ENCODE peak calls at places on chromosome 1, in six cellular contexts. N is mucosa of gallbladder; L is naive thymus-derived CD4-positive, alpha-beta T cell; F is NCI-H748 treated with DMSO at 0.1 percent for 48 hours; J is activated CD8-positive, alpha-beta memory T cell treated with anti-CD3 and anti-CD28 coated beads for 1 hour; C is foreskin fibroblast. Y is an unnamed sample.

GRCh38 chr1:27990920-27991537 is 31.3 kb downstream of the XKR8 start:
- DNase-seq in N (no peak), L (no peak), F (no peak), J (no peak), C (no peak), Y (no peak)

GRCh38 chr1:164865385-164865784 is 306.4 kb downstream of the PBX1 start:
- DNase-seq in N (no peak), L (no peak), F (no peak), J (no peak), C (no peak), Y (no peak)

GRCh38 chr1:209772116-209772515 is 12.2 kb downstream of the C1orf74 start:
- DNase-seq in N (no peak), L (no peak), F (no peak), J (no peak), C (no peak), Y (no peak)

GRCh38 chr1:38587734-38588133 is 271.8 kb downstream of the RRAGC start:
- DNase-seq in N (no peak), L (no peak), F (no peak), J (no peak), C (no peak), Y (no peak)

GRCh38 chr1:191913234-191913948 is 244.9 kb upstream of the RGS18 start:
- DNase-seq in N (no peak), L (no peak), F (no peak), J (no peak), C (no peak), Y (no peak)

GRCh38 chr1:224357626-224358124 is 996 bp downstream of the CNIH4 start:
- DNase-seq in N (no peak), L (no peak), F (no peak), J (no peak), C (peak), Y (no peak)

GRCh38 chr1:182235952-182236650 is 155.5 kb downstream of the GLUL start:
- DNase-seq in N (no peak), L (no peak), F (peak), J (no peak), C (peak), Y (no peak)

GRCh38 chr1:170495006-170495405 is 37.0 kb upstream of the GORAB start:
- DNase-seq in N (no peak), L (no peak), F (no peak), J (no peak), C (no peak), Y (no peak)

GRCh38 chr1:99481391-99481996 is 164.4 kb upstream of the PALMD start:
- DNase-seq in N (peak), L (peak), F (peak), J (no peak), C (peak), Y (peak)

GRCh38 chr1:36352910-36353878 is 29.7 kb upstream of the EVA1B start:
- DNase-seq in N (no peak), L (no peak), F (no peak), J (no peak), C (peak), Y (no peak)

GRCh38 chr1:10935241-10935640 is 77.2 kb upstream of the TARDBP start:
- DNase-seq in N (no peak), L (no peak), F (no peak), J (no peak), C (no peak), Y (no peak)

GRCh38 chr1:109931189-109931672 is 20.6 kb downstream of the CSF1 start:
- DNase-seq in N (peak), L (no peak), F (peak), J (no peak), C (peak), Y (peak)

GRCh38 chr1:1093610-1093943 is 19.5 kb upstream of the RNF223 start:
- DNase-seq in N (no peak), L (no peak), F (no peak), J (no peak), C (no peak), Y (no peak)

GRCh38 chr1:218409946-218410510 is 64.9 kb downstream of the TGFB2 start:
- DNase-seq in N (no peak), L (no peak), F (no peak), J (no peak), C (no peak), Y (no peak)

GRCh38 chr1:157551694-157552693 is at the start of gene FCRL5:
- DNase-seq in N (no peak), L (no peak), F (no peak), J (no peak), C (no peak), Y (no peak)

GRCh38 chr1:30872948-30873263 is 35.7 kb downstream of the SDC3 start:
- DNase-seq in N (no peak), L (no peak), F (no peak), J (no peak), C (no peak), Y (no peak)

GRCh38 chr1:156911587-156912298 is 8.7 kb upstream of the LRRC71 start:
- DNase-seq in N (no peak), L (no peak), F (no peak), J (no peak), C (peak), Y (no peak)

GRCh38 chr1:165109013-165109412 is 247.5 kb downstream of the LMX1A start:
- DNase-seq in N (no peak), L (no peak), F (peak), J (no peak), C (no peak), Y (no peak)

GRCh38 chr1:214880956-214881355 is 201.6 kb upstream of the KCNK2 start:
- DNase-seq in N (no peak), L (no peak), F (no peak), J (no peak), C (no peak), Y (no peak)

GRCh38 chr1:227942716-227943261 is 4.9 kb downstream of the WNT9A start:
- DNase-seq in N (no peak), L (no peak), F (no peak), J (no peak), C (no peak), Y (peak)

GRCh38 chr1:159843459-159843858 is 16.8 kb downstream of the SLAMF8 start:
- DNase-seq in N (no peak), L (no peak), F (no peak), J (no peak), C (no peak), Y (no peak)

GRCh38 chr1:31371121-31371520 is 1.8 kb downstream of the FABP3 start:
- DNase-seq in N (no peak), L (no peak), F (no peak), J (no peak), C (no peak), Y (no peak)

GRCh38 chr1:232576537-232576936 is 53.4 kb downstream of the SIPA1L2 start:
- DNase-seq in N (no peak), L (no peak), F (no peak), J (no peak), C (no peak), Y (no peak)

Y was measured in testis.